ENCODE peak calls at places on chromosomes 4 and X, in nine cellular contexts. A is GM12864; V is activated naive CD4-positive, alpha-beta T cell treated with anti-CD3 and anti-CD28 coated beads for 36 hours; N is hepatic stellate cell; O is stimulated activated CD8-positive, alpha-beta memory T cell treated with anti-CD3 and anti-CD28 coated beads, Interleukin-7, amount 100 ng/mL, for 24 hours; Y is NCI-H510A; F is Right ventricle myocardium superior; B is GM04504; T is left lung. Z is an unnamed sample.

GRCh38 chr4:66590488-66591215 is 920.4 kb upstream of the EPHA5 start:
- DNase-seq in V (no peak), N (no peak), Y (no peak), O (no peak), F (no peak), A (no peak), B (no peak), T (no peak), Z (no peak)

GRCh38 chrX:34873500-34874225 is 68.9 kb upstream of the FAM47B start:
- DNase-seq in F (no peak), V (no peak), A (no peak), O (no peak), N (no peak), Y (no peak), T (no peak), B (no peak), Z (no peak)

GRCh38 chr4:87011340-87012034 is 76.7 kb downstream of the AFF1 start:
- DNase-seq in Y (no peak), T (no peak), A (no peak), O (no peak), B (peak), V (no peak), N (peak), F (no peak), Z (peak)

GRCh38 chr4:189870835-189871234 is 69.8 kb upstream of the FRG1 start:
- DNase-seq in V (no peak), A (no peak), O (no peak), F (no peak), N (no peak), T (no peak), Y (no peak), B (no peak), Z (no peak)

GRCh38 chrX:126137899-126138298 is 28.2 kb downstream of the DCAF12L2 start:
- DNase-seq in N (no peak), O (no peak), T (no peak), Y (no peak), A (no peak), V (no peak), B (no peak), F (no peak), Z (no peak)

GRCh38 chr4:98828801-98829200 is 100.1 kb downstream of the EIF4E start:
- DNase-seq in A (no peak), Y (no peak), F (no peak), B (no peak), N (no peak), V (peak), T (no peak), O (peak), Z (no peak)

GRCh38 chr4:128427832-128428366 is 140.3 kb upstream of the PGRMC2 start:
- DNase-seq in O (no peak), B (peak), F (no peak), V (no peak), N (peak), T (peak), Y (peak), A (no peak), Z (peak)

GRCh38 chr4:55407119-55407518 is 11.4 kb downstream of the TMEM165 start:
- DNase-seq in F (no peak), A (no peak), N (no peak), V (no peak), Y (no peak), T (no peak), O (no peak), B (no peak), Z (no peak)

GRCh38 chr4:186216465-186217024 is 10.8 kb upstream of the KLKB1 start:
- DNase-seq in O (no peak), T (no peak), A (no peak), Y (peak), V (no peak), N (no peak), B (no peak), F (no peak), Z (no peak)

GRCh38 chr4:119025440-119025839 is 110.2 kb upstream of the MYOZ2 start:
- DNase-seq in A (no peak), T (no peak), Y (no peak), O (no peak), B (no peak), V (no peak), F (no peak), N (no peak), Z (no peak)

GRCh38 chr4:6195602-6196319 is 4.6 kb downstream of the JAKMIP1 start:
- DNase-seq in F (no peak), O (no peak), T (no peak), B (no peak), Y (no peak), A (no peak), N (no peak), V (no peak), Z (no peak)

GRCh38 chr4:25011135-25011866 is 19.4 kb downstream of the LGI2 start:
- DNase-seq in N (no peak), B (no peak), T (no peak), V (no peak), F (no peak), Y (peak), A (no peak), O (no peak), Z (no peak)

GRCh38 chr4:1978226-1978625 is 30.5 kb downstream of the NELFA start:
- DNase-seq in T (no peak), Y (no peak), F (no peak), V (no peak), A (no peak), N (no peak), O (no peak), B (no peak), Z (no peak)

GRCh38 chr4:150302553-150302952 is 224.3 kb downstream of the DCLK2 start:
- DNase-seq in O (no peak), Y (no peak), B (peak), V (peak), T (no peak), A (no peak), N (peak), F (no peak), Z (no peak)

GRCh38 chrX:9581771-9582396 is 117.0 kb downstream of the TBL1X start:
- DNase-seq in N (no peak), A (no peak), F (no peak), O (no peak), Y (no peak), T (no peak), V (no peak), B (no peak), Z (no peak)

GRCh38 chrX:71629467-71629866 is 11.2 kb upstream of the CXCR3 start:
- DNase-seq in V (no peak), A (no peak), N (no peak), B (no peak), T (no peak), Y (no peak), O (no peak), F (no peak), Z (no peak)

GRCh38 chr4:108620933-108621905 is 843 bp downstream of the RPL34 start:
- DNase-seq in O (no peak), V (no peak), Y (no peak), F (no peak), T (no peak), N (no peak), A (no peak), B (no peak), Z (no peak)

GRCh38 chr4:69759189-69759604 is 1.2 kb downstream of the SULT1B1 start:
- DNase-seq in F (no peak), B (no peak), A (no peak), Y (no peak), V (peak), N (no peak), T (no peak), O (no peak), Z (no peak)

Z was measured in H54.